ENCODE peak calls at places on chromosomes 2 and 18, in six cellular contexts. T is stimulated activated CD4-positive, alpha-beta T cell treated with anti-CD3 and anti-CD28 coated beads, Interleukin-15, amount 100 ng/mL, for 1 hour; A is GM06990; X is fibroblast of the aortic adventitia; D is astrocyte of the spinal cord; I is activated T-cell treated with anti-CD3 and anti-CD28 coated beads for 1 hour. M is an unnamed sample.

GRCh38 chr18:8860845-8861642 is 155.7 kb downstream of the MTCL1 start:
- DNase-seq in T (no peak), A (no peak), X (no peak), D (no peak), I (no peak), M (no peak)

GRCh38 chr18:47944972-47945843 is 14.7 kb upstream of the SMAD2 start:
- DNase-seq in T (no peak), A (no peak), X (peak), D (peak), I (no peak), M (no peak)

GRCh38 chr2:217523246-217523645 is 479.5 kb downstream of the TNS1 start:
- DNase-seq in T (no peak), A (no peak), X (no peak), D (no peak), I (no peak), M (no peak)

GRCh38 chr18:3012306-3012919 is 531 bp downstream of the LPIN2 start:
- DNase-seq in T (no peak), A (no peak), X (no peak), D (peak), I (peak), M (no peak)

GRCh38 chr2:213080969-213081617 is 70.3 kb downstream of the IKZF2 start:
- DNase-seq in T (no peak), A (no peak), X (no peak), D (no peak), I (no peak), M (no peak)

GRCh38 chr18:60493066-60493465 is 120.5 kb upstream of the MC4R start:
- DNase-seq in T (no peak), A (no peak), X (no peak), D (no peak), I (no peak), M (no peak)

GRCh38 chr2:14909795-14910194 is 277.3 kb downstream of the LRATD1 start:
- DNase-seq in T (no peak), A (no peak), X (no peak), D (no peak), I (no peak), M (no peak)

GRCh38 chr2:207473203-207473865 is 56.4 kb upstream of the CREB1 start:
- DNase-seq in T (no peak), A (peak), X (peak), D (peak), I (no peak), M (no peak)

GRCh38 chr2:100409975-100410647 is 7.4 kb downstream of the CHST10 start:
- DNase-seq in T (no peak), A (no peak), X (no peak), D (no peak), I (no peak), M (no peak)

GRCh38 chr2:3198119-3198518 is 179.5 kb downstream of the EIPR1 start:
- DNase-seq in T (no peak), A (no peak), X (no peak), D (no peak), I (no peak), M (no peak)

GRCh38 chr2:240362826-240363717 is 72.4 kb upstream of the GPC1 start:
- DNase-seq in T (no peak), A (no peak), X (no peak), D (no peak), I (no peak), M (no peak)

GRCh38 chr2:210586381-210586780 is 30.0 kb downstream of the CPS1 start:
- DNase-seq in T (no peak), A (no peak), X (peak), D (no peak), I (no peak), M (no peak)

GRCh38 chr18:42275138-42275535 is 320.1 kb downstream of the PIK3C3 start:
- DNase-seq in T (no peak), A (no peak), X (no peak), D (no peak), I (no peak), M (no peak)

GRCh38 chr18:78979682-78980278 is at the start of gene SALL3:
- DNase-seq in T (no peak), A (no peak), X (no peak), D (no peak), I (no peak), M (no peak)

GRCh38 chr2:37915773-37916172 is 9.3 kb upstream of the RMDN2 start:
- DNase-seq in T (no peak), A (no peak), X (no peak), D (no peak), I (no peak), M (no peak)

GRCh38 chr2:241148239-241148638 is 1.0 kb downstream of the PASK start:
- DNase-seq in T (no peak), A (no peak), X (no peak), D (no peak), I (no peak), M (no peak)

GRCh38 chr2:238274152-238274865 is 14.1 kb downstream of the PER2 start:
- DNase-seq in T (no peak), A (no peak), X (no peak), D (no peak), I (no peak), M (no peak)

GRCh38 chr2:26034597-26035067 is 748 bp downstream of the RAB10 start:
- DNase-seq in T (no peak), A (no peak), X (peak), D (peak), I (no peak), M (no peak)

M was measured in gastrocnemius medialis.